ENCODE peak calls at places on chromosomes 13 and 19, in four cellular contexts. One of them, this sample, is unnamed.

GRCh38 chr19:53870485-53870844 is 2.8 kb downstream of the MYADM start:
- DNase-seq in lower leg skin: no peak
- DNase-seq in heart right ventricle: no peak
- DNase-seq in GM12878: no peak
- DNase-seq in this sample: peak; percentile 79

GRCh38 chr13:100129605-100130004 is 40.7 kb downstream of the PCCA start:
- DNase-seq in lower leg skin: no peak
- DNase-seq in heart right ventricle: no peak
- DNase-seq in GM12878: peak; percentile 34
- DNase-seq in this sample: no peak

GRCh38 chr13:51251480-51251879 is 29.3 kb downstream of the FAM124A start:
- DNase-seq in lower leg skin: no peak
- DNase-seq in heart right ventricle: no peak
- DNase-seq in GM12878: no peak
- DNase-seq in this sample: peak; percentile 69

GRCh38 chr13:108154421-108154858 is 60.9 kb downstream of the LIG4 start:
- DNase-seq in lower leg skin: no peak
- DNase-seq in heart right ventricle: no peak
- DNase-seq in GM12878: no peak
- DNase-seq in this sample: no peak

GRCh38 chr13:33235078-33235477 is 50.5 kb downstream of the STARD13 start:
- DNase-seq in lower leg skin: no peak
- DNase-seq in heart right ventricle: no peak
- DNase-seq in GM12878: no peak
- DNase-seq in this sample: no peak

GRCh38 chr19:35030257-35031071 is at the start of gene SCN1B:
- DNase-seq in lower leg skin: peak; percentile 92
- DNase-seq in heart right ventricle: peak; percentile 73
- DNase-seq in GM12878: no peak
- DNase-seq in this sample: peak; percentile 92

GRCh38 chr13:65149687-65150086 is 2080.4 kb downstream of the PCDH9 start:
- DNase-seq in lower leg skin: no peak
- DNase-seq in heart right ventricle: no peak
- DNase-seq in GM12878: no peak
- DNase-seq in this sample: no peak

GRCh38 chr13:69180025-69180424 is 927.6 kb upstream of the ATXN8OS start:
- DNase-seq in lower leg skin: no peak
- DNase-seq in heart right ventricle: no peak
- DNase-seq in GM12878: no peak
- DNase-seq in this sample: no peak

GRCh38 chr19:5949792-5950305 is 28.1 kb downstream of the RANBP3 start:
- DNase-seq in lower leg skin: no peak
- DNase-seq in heart right ventricle: peak; percentile 71
- DNase-seq in GM12878: no peak
- DNase-seq in this sample: peak; percentile 82

GRCh38 chr19:33781996-33782395 is 14.7 kb upstream of the KCTD15 start:
- DNase-seq in lower leg skin: no peak
- DNase-seq in heart right ventricle: no peak
- DNase-seq in GM12878: no peak
- DNase-seq in this sample: no peak

GRCh38 chr13:34017231-34017630 is 199.3 kb downstream of the RFC3 start:
- DNase-seq in lower leg skin: no peak
- DNase-seq in heart right ventricle: no peak
- DNase-seq in GM12878: no peak
- DNase-seq in this sample: no peak

GRCh38 chr19:11598103-11598483 is 810 bp downstream of the ZNF627 start:
- DNase-seq in lower leg skin: no peak
- DNase-seq in heart right ventricle: no peak
- DNase-seq in GM12878: no peak
- DNase-seq in this sample: no peak

GRCh38 chr19:17681505-17682125 is 6.5 kb downstream of the UNC13A start:
- DNase-seq in lower leg skin: no peak
- DNase-seq in heart right ventricle: peak; percentile 55
- DNase-seq in GM12878: no peak
- DNase-seq in this sample: no peak

DNA sequence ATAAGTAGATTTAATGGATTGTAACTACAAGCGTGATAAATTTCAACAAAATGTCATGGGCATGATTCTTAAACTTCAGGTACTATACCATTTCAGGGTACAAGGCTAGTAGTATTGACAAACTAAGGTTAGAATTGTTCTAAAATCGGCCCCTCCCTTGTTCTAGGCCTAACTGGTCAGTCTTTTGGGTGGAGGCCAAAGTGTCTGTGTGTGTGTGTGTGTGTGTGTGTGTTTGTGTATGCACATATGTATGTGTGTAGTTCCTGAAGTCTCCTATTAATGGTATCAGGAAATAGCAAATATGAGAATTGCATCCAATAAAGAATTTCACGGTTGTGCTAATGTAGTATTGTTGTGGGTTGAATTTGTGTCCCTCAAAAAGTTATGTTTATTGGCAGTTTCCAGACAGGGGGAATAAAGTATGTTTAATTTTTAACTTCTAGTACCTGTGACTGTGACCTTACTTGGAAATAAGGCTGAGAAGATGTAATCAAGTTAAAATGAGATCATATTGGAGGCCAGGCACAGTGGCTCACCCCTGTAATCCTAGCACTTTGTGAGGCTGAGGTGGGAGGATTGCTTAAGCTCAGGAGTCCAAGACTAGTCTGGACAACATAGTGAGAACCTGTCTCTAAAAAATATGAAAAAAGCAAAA is 119.2 kb downstream of the KLF5 start:
- DNase-seq in lower leg skin: no peak
- DNase-seq in heart right ventricle: no peak
- DNase-seq in GM12878: no peak
- DNase-seq in this sample: no peak
- H3K4me3 ChIP-seq in lower leg skin: no peak overlapping the region
- H3K4me3 ChIP-seq in heart right ventricle: no peak overlapping the region
- H3K4me3 ChIP-seq in GM12878: no peak overlapping the region
- H3K4me3 ChIP-seq in this sample: no peak overlapping the region

GRCh38 chr19:7533925-7534480 is 1.5 kb upstream of the PNPLA6 start:
- DNase-seq in lower leg skin: peak; percentile 96
- DNase-seq in heart right ventricle: peak; percentile 89
- DNase-seq in GM12878: peak; percentile 37
- DNase-seq in this sample: peak; percentile 93

GRCh38 chr19:7535035-7535992 is at the start of gene PNPLA6:
- DNase-seq in lower leg skin: peak; percentile 99
- DNase-seq in heart right ventricle: peak; percentile 98
- DNase-seq in GM12878: peak; percentile 67
- DNase-seq in this sample: peak; percentile 98

GRCh38 chr19:7533281-7533819 is 2.2 kb upstream of the PNPLA6 start:
- DNase-seq in lower leg skin: peak; percentile 86
- DNase-seq in heart right ventricle: peak; percentile 83
- DNase-seq in GM12878: no peak
- DNase-seq in this sample: peak; percentile 85

GRCh38 chr19:7534531-7534980 is 961 bp upstream of the PNPLA6 start:
- DNase-seq in lower leg skin: peak; percentile 90
- DNase-seq in heart right ventricle: no peak
- DNase-seq in GM12878: no peak
- DNase-seq in this sample: no peak

DNA sequence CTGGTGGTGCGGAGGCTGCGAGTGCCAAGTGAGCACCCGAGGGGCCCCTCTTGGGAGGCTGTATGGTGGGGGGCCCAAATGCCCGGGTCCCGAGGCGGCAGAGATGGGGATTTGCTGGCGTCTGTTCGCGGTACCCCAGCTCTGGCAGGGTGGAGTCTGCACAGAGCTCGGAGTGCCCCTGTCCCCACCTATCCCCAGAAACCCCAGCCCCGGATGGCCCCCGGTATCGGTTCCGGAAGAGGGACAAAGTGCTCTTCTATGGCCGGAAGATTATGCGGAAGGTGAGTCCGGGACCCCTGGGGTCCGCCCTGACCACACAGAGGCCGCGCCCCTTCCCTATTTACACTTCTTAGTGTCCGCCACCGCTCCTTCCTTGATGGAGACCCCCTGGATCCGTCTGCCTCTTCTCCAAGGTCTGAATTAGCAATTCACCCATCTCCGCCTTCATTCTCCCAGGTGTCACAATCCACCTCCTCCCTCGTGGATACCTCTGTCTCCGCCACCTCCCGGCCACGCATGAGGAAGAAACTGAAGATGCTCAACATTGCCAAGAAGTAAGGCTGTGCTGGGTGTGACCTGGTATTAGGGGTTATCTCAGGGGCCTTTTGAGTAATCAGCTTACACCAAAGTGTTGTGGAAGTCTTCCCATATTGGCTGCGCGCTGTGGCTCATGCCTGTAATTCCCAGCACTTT is 622 bp downstream of the PNPLA6 start:
- DNase-seq in lower leg skin: peak; percentile 85
- DNase-seq in heart right ventricle: no peak
- DNase-seq in GM12878: no peak
- DNase-seq in this sample: no peak
- TF ChIP-seq CTCF in lower leg skin: no peak
- TF ChIP-seq CTCF in heart right ventricle: no peak
- TF ChIP-seq CTCF in GM12878: no peak
- TF ChIP-seq CTCF in this sample: no peak

DNA sequence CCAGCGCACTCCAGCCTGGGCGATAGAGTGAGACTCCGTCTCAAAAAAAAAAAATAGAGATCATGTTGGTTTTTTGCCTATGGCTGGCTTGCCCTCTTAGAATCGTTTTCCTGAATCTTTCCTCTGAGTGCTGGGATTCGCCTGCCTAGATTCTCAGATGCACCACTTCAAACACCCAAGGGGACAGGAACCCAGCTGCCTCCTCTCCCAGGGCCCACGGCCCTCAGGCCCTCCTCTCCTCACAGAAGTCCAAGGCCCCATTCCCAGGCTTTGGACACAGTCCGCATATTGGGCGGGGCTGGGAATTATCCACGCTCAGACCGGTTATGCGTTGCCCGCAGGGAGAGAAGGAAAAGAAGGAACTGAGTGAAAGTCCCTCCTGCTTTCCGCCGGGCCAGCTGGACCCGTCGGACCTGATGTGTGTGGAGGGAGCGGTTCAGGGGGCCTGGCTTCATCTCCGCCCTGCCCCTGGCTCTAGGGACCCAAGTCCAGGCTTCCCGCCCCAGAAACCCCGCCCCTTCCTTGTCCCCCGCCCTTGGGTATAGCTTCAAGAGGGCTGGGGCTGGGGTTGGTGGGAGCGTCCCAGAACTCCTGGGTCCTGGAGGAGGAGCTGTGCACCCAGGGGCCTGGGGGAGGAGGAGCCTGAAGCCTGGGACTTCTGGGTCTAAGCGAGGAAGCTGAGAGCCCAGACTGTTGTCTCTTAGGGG is 5.8 kb downstream of the PPFIA3 start:
- DNase-seq in lower leg skin: no peak
- DNase-seq in heart right ventricle: peak; percentile 35
- DNase-seq in GM12878: no peak
- DNase-seq in this sample: no peak
- H3K4me3 ChIP-seq in lower leg skin: no peak overlapping the region
- H3K4me3 ChIP-seq in heart right ventricle: no peak overlapping the region
- H3K4me3 ChIP-seq in GM12878: no peak overlapping the region
- H3K4me3 ChIP-seq in this sample: no peak overlapping the region

DNA sequence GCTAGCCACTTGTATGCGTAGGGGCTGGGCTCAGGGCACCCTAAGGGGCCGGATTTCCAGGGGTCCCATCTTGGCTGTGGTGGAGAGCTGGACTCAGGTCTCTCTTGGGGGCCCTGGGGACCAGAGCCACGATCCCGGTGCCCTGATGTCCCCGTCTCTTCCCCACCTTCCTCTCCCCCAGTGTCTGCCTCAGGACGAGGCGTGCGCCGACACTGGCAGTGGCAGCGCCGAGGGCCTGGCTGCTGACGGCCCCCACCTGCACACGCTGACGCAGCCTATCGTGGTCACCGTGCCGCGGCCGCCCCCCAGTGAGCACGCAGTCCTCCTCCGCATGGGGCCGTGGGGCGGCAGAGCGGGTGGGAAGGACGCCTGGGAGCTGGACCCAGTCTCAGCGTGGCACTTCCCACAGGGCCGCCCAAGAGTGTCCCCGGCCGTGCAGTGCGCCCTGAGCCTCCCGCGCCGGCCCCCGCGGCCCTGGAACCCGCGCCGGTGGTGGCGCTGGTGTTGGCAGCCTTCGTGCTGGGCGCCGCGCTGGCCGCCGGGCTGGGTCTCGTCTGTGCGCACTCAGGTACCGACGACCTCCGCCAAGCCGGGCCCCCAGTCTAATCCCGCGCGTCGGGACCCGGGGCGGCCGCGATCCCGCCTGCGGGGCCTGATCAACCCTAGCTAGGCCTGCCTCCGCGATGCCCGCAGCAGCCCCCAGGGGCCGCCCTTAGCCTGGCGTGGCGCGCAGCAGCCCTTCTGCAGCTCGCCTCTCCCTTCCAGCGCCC is 2.7 kb upstream of the SNAPC2 start:
- DNase-seq in lower leg skin: no peak
- DNase-seq in heart right ventricle: peak; percentile 57
- DNase-seq in GM12878: no peak
- DNase-seq in this sample: peak; percentile 85
- TF ChIP-seq CTCF in lower leg skin: no peak
- TF ChIP-seq CTCF in heart right ventricle: peak; percentile 37
- TF ChIP-seq CTCF in GM12878: peak; percentile 48
- TF ChIP-seq CTCF in this sample: peak; percentile 32

DNA sequence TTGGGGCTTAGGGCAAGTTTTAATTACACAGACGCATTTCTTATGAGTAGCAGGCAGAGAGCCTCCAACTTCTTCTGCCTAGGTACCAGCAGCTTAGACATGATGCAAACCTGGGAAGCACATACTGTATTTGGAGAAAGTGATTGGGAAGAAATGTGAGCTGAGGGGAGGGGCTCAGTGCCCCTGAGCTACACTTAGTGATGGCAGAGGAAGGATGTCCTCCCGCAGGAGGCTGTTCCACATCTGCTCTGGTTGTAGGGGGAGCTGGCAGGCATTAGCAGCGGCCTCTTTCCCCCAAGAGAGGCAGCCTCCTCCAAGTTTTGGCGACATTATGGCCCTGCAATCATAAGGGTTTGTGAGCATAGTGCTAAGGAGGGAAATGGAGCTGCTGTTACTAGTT is 3.2 kb downstream of the ALOX5AP start:
- DNase-seq in lower leg skin: no peak
- DNase-seq in heart right ventricle: no peak
- DNase-seq in GM12878: no peak
- DNase-seq in this sample: no peak
- H3K4me3 ChIP-seq in lower leg skin: no peak overlapping the region
- H3K4me3 ChIP-seq in heart right ventricle: no peak overlapping the region
- H3K4me3 ChIP-seq in GM12878: no peak overlapping the region
- H3K4me3 ChIP-seq in this sample: peak overlapping the region; percentile 50

DNA sequence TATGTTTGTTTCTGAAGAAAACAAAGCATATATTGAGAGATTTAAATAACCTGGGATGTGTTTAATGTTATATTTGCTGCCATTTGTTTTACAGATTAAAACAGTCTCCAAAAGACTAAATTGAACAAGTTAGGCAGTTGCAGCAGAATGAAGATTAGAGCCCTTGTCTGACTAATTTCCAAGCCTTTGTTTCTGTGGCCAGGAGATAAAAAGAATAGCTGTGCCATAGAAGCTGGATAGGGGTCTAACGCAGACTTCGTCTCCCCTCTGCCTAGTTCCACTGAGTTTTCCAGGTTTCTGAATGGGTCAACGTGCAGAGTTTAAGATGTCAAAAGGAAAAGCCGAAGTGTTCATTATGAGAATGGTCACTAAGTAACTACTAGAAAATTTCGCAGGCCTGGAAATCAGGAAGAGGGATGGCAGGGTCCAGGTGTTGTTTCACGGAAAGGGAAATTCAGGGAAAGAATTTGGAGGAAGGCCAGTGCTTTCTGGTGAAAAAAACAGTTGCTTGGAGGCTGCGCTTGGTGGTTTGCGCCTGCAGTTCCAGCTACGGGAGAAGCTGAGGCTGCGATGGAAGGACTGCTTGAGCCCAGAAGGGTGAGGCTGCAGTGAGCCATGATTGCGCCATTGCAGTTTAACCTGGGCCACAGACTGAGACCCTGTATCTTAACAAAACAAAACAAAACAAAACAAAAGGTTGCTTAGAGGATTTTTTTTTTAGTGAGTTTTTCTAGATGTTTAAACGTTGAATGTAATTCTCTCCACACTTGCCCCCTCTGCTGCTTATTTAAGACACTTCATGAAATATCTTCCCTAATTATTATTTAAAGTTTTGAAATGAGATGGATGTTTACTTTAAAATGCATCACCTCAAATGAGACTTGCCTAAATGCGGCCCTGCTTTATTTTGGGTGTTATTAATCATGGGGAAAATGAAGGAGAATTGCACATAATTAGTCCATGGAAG is 75.2 kb upstream of the TRPC4 start:
- DNase-seq in lower leg skin: no peak
- DNase-seq in heart right ventricle: no peak
- DNase-seq in GM12878: no peak
- DNase-seq in this sample: no peak
- TF ChIP-seq CTCF in lower leg skin: no peak
- TF ChIP-seq CTCF in heart right ventricle: no peak
- TF ChIP-seq CTCF in GM12878: no peak
- TF ChIP-seq CTCF in this sample: no peak

This sample was measured in left lung.